ENCODE peak calls at places on chromosomes 12 and 14, in seven cellular contexts. One of them, this sample, is unnamed.

GRCh38 chr12:98440165-98440581 is 75.2 kb upstream of the TMPO start:
- DNase-seq in GM12865: no peak
- DNase-seq in kidney tubule cell: no peak
- DNase-seq in WERI-Rb-1: no peak
- DNase-seq in upper lobe of right lung: no peak
- DNase-seq in T follicular helper cell: no peak
- DNase-seq in skeletal muscle cell: peak; percentile 93
- DNase-seq in this sample: no peak

GRCh38 chr14:104437703-104438102 is 141.9 kb upstream of the C14orf180 start:
- DNase-seq in GM12865: no peak
- DNase-seq in kidney tubule cell: no peak
- DNase-seq in WERI-Rb-1: no peak
- DNase-seq in upper lobe of right lung: peak; percentile 46
- DNase-seq in T follicular helper cell: no peak
- DNase-seq in skeletal muscle cell: no peak
- DNase-seq in this sample: no peak

GRCh38 chr12:49301759-49302158 is 6.8 kb downstream of the PRPH start:
- DNase-seq in GM12865: peak; percentile 28
- DNase-seq in kidney tubule cell: no peak
- DNase-seq in WERI-Rb-1: no peak
- DNase-seq in upper lobe of right lung: peak; percentile 11
- DNase-seq in T follicular helper cell: no peak
- DNase-seq in skeletal muscle cell: no peak
- DNase-seq in this sample: no peak

GRCh38 chr12:53941750-53942149 is 3.1 kb downstream of the HOXC13 start:
- DNase-seq in GM12865: no peak
- DNase-seq in kidney tubule cell: no peak
- DNase-seq in WERI-Rb-1: no peak
- DNase-seq in upper lobe of right lung: no peak
- DNase-seq in T follicular helper cell: no peak
- DNase-seq in skeletal muscle cell: no peak
- DNase-seq in this sample: no peak

GRCh38 chr12:52074006-52074405 is 4.2 kb downstream of the ATG101 start:
- DNase-seq in GM12865: peak; percentile 79
- DNase-seq in kidney tubule cell: peak; percentile 14
- DNase-seq in WERI-Rb-1: no peak
- DNase-seq in upper lobe of right lung: no peak
- DNase-seq in T follicular helper cell: no peak
- DNase-seq in skeletal muscle cell: peak; percentile 78
- DNase-seq in this sample: no peak

GRCh38 chr12:89948266-89949175 is 239.9 kb upstream of the ATP2B1 start:
- DNase-seq in GM12865: no peak
- DNase-seq in kidney tubule cell: no peak
- DNase-seq in WERI-Rb-1: no peak
- DNase-seq in upper lobe of right lung: no peak
- DNase-seq in T follicular helper cell: no peak
- DNase-seq in skeletal muscle cell: no peak
- DNase-seq in this sample: no peak

GRCh38 chr14:21454843-21455550 is 926 bp downstream of the CHD8 start:
- DNase-seq in GM12865: peak; percentile 21
- DNase-seq in kidney tubule cell: peak; percentile 57
- DNase-seq in WERI-Rb-1: no peak
- DNase-seq in upper lobe of right lung: no peak
- DNase-seq in T follicular helper cell: no peak
- DNase-seq in skeletal muscle cell: no peak
- DNase-seq in this sample: no peak

GRCh38 chr12:109264095-109264942 is 44.8 kb downstream of the FOXN4 start:
- DNase-seq in GM12865: peak; percentile 83
- DNase-seq in kidney tubule cell: peak; percentile 61
- DNase-seq in WERI-Rb-1: peak; percentile 82
- DNase-seq in upper lobe of right lung: peak; percentile 80
- DNase-seq in T follicular helper cell: peak; percentile 4
- DNase-seq in skeletal muscle cell: no peak
- DNase-seq in this sample: peak; percentile 35

GRCh38 chr12:78804262-78804661 is 60.3 kb upstream of the SYT1 start:
- DNase-seq in GM12865: no peak
- DNase-seq in kidney tubule cell: no peak
- DNase-seq in WERI-Rb-1: no peak
- DNase-seq in upper lobe of right lung: peak; percentile 54
- DNase-seq in T follicular helper cell: no peak
- DNase-seq in skeletal muscle cell: no peak
- DNase-seq in this sample: no peak

GRCh38 chr14:102352213-102352612 is 10.5 kb downstream of the CINP start:
- DNase-seq in GM12865: no peak
- DNase-seq in kidney tubule cell: no peak
- DNase-seq in WERI-Rb-1: no peak
- DNase-seq in upper lobe of right lung: no peak
- DNase-seq in T follicular helper cell: no peak
- DNase-seq in skeletal muscle cell: no peak
- DNase-seq in this sample: no peak

GRCh38 chr14:74547331-74547927 is 53.9 kb downstream of the ISCA2 start:
- DNase-seq in GM12865: no peak
- DNase-seq in kidney tubule cell: no peak
- DNase-seq in WERI-Rb-1: no peak
- DNase-seq in upper lobe of right lung: no peak
- DNase-seq in T follicular helper cell: no peak
- DNase-seq in skeletal muscle cell: no peak
- DNase-seq in this sample: no peak

GRCh38 chr14:91410781-91411536 is 6.7 kb downstream of the CCDC88C start:
- DNase-seq in GM12865: peak; percentile 71
- DNase-seq in kidney tubule cell: no peak
- DNase-seq in WERI-Rb-1: no peak
- DNase-seq in upper lobe of right lung: no peak
- DNase-seq in T follicular helper cell: no peak
- DNase-seq in skeletal muscle cell: no peak
- DNase-seq in this sample: no peak

GRCh38 chr14:89207925-89208328 is 209.1 kb downstream of the FOXN3 start:
- DNase-seq in GM12865: peak; percentile 42
- DNase-seq in kidney tubule cell: no peak
- DNase-seq in WERI-Rb-1: no peak
- DNase-seq in upper lobe of right lung: no peak
- DNase-seq in T follicular helper cell: no peak
- DNase-seq in skeletal muscle cell: no peak
- DNase-seq in this sample: peak; percentile 61

GRCh38 chr14:79084861-79085260 is 914.7 kb downstream of the NRXN3 start:
- DNase-seq in GM12865: no peak
- DNase-seq in kidney tubule cell: no peak
- DNase-seq in WERI-Rb-1: peak; percentile 20
- DNase-seq in upper lobe of right lung: no peak
- DNase-seq in T follicular helper cell: no peak
- DNase-seq in skeletal muscle cell: no peak
- DNase-seq in this sample: no peak

GRCh38 chr14:37139710-37140109 is 32.7 kb downstream of the SLC25A21 start:
- DNase-seq in GM12865: no peak
- DNase-seq in kidney tubule cell: peak; percentile 15
- DNase-seq in WERI-Rb-1: no peak
- DNase-seq in upper lobe of right lung: no peak
- DNase-seq in T follicular helper cell: no peak
- DNase-seq in skeletal muscle cell: no peak
- DNase-seq in this sample: no peak

GRCh38 chr14:65639216-65639615 is 226.7 kb downstream of the FUT8 start:
- DNase-seq in GM12865: no peak
- DNase-seq in kidney tubule cell: peak; percentile 33
- DNase-seq in WERI-Rb-1: no peak
- DNase-seq in upper lobe of right lung: no peak
- DNase-seq in T follicular helper cell: no peak
- DNase-seq in skeletal muscle cell: no peak
- DNase-seq in this sample: no peak

GRCh38 chr14:21268612-21269251 is 510 bp downstream of the HNRNPC start:
- DNase-seq in GM12865: peak; percentile 83
- DNase-seq in kidney tubule cell: peak; percentile 56
- DNase-seq in WERI-Rb-1: no peak
- DNase-seq in upper lobe of right lung: no peak
- DNase-seq in T follicular helper cell: no peak
- DNase-seq in skeletal muscle cell: peak; percentile 11
- DNase-seq in this sample: no peak

GRCh38 chr14:44404021-44404420 is 103.1 kb downstream of the FSCB start:
- DNase-seq in GM12865: no peak
- DNase-seq in kidney tubule cell: no peak
- DNase-seq in WERI-Rb-1: no peak
- DNase-seq in upper lobe of right lung: no peak
- DNase-seq in T follicular helper cell: no peak
- DNase-seq in skeletal muscle cell: no peak
- DNase-seq in this sample: no peak

GRCh38 chr14:82872494-82872893 is 1338.8 kb upstream of the SEL1L start:
- DNase-seq in GM12865: peak; percentile 1
- DNase-seq in kidney tubule cell: no peak
- DNase-seq in WERI-Rb-1: no peak
- DNase-seq in upper lobe of right lung: no peak
- DNase-seq in T follicular helper cell: no peak
- DNase-seq in skeletal muscle cell: no peak
- DNase-seq in this sample: no peak

GRCh38 chr12:125453751-125454150 is 388.5 kb downstream of the AACS start:
- DNase-seq in GM12865: no peak
- DNase-seq in kidney tubule cell: no peak
- DNase-seq in WERI-Rb-1: no peak
- DNase-seq in upper lobe of right lung: no peak
- DNase-seq in T follicular helper cell: no peak
- DNase-seq in skeletal muscle cell: no peak
- DNase-seq in this sample: no peak

GRCh38 chr14:68705741-68706283 is 87.1 kb downstream of the ZFP36L1 start:
- DNase-seq in GM12865: no peak
- DNase-seq in kidney tubule cell: peak; percentile 79
- DNase-seq in WERI-Rb-1: no peak
- DNase-seq in upper lobe of right lung: no peak
- DNase-seq in T follicular helper cell: no peak
- DNase-seq in skeletal muscle cell: no peak
- DNase-seq in this sample: no peak

GRCh38 chr12:76186507-76186906 is 102.0 kb upstream of the NAP1L1 start:
- DNase-seq in GM12865: no peak
- DNase-seq in kidney tubule cell: no peak
- DNase-seq in WERI-Rb-1: no peak
- DNase-seq in upper lobe of right lung: no peak
- DNase-seq in T follicular helper cell: no peak
- DNase-seq in skeletal muscle cell: no peak
- DNase-seq in this sample: no peak

GRCh38 chr14:100350283-100350926 is 27.3 kb downstream of the SLC25A47 start:
- DNase-seq in GM12865: no peak
- DNase-seq in kidney tubule cell: no peak
- DNase-seq in WERI-Rb-1: no peak
- DNase-seq in upper lobe of right lung: no peak
- DNase-seq in T follicular helper cell: no peak
- DNase-seq in skeletal muscle cell: no peak
- DNase-seq in this sample: no peak

GRCh38 chr14:105528197-105528858 is 1.9 kb downstream of the TMEM121 start:
- DNase-seq in GM12865: peak; percentile 87
- DNase-seq in kidney tubule cell: peak; percentile 73
- DNase-seq in WERI-Rb-1: peak; percentile 73
- DNase-seq in upper lobe of right lung: peak; percentile 88
- DNase-seq in T follicular helper cell: peak; percentile 70
- DNase-seq in skeletal muscle cell: peak; percentile 16
- DNase-seq in this sample: no peak

GRCh38 chr14:34872822-34873590 is 2.2 kb downstream of the BAZ1A start:
- DNase-seq in GM12865: peak; percentile 33
- DNase-seq in kidney tubule cell: peak; percentile 32
- DNase-seq in WERI-Rb-1: no peak
- DNase-seq in upper lobe of right lung: no peak
- DNase-seq in T follicular helper cell: peak; percentile 2
- DNase-seq in skeletal muscle cell: no peak
- DNase-seq in this sample: no peak

GRCh38 chr14:74502236-74503019 is 8.9 kb downstream of the ISCA2 start:
- DNase-seq in GM12865: peak; percentile 57
- DNase-seq in kidney tubule cell: peak; percentile 50
- DNase-seq in WERI-Rb-1: peak; percentile 79
- DNase-seq in upper lobe of right lung: no peak
- DNase-seq in T follicular helper cell: no peak
- DNase-seq in skeletal muscle cell: no peak
- DNase-seq in this sample: no peak

This sample was measured in NCI-H2081 treated with DMSO at 0.1 percent for 48 hours.